ENCODE peak calls at places on chromosomes 13 and 19, in four cellular contexts. Z, I, X and H are unnamed samples.

GRCh38 chr19:887072-887471 is 5.9 kb downstream of the MED16 start:
- DNase-seq in Z (no peak), I (no peak), X (no peak), H (no peak)

GRCh38 chr13:94390881-94391280 is 88.6 kb downstream of the DCT start:
- DNase-seq in Z (no peak), I (no peak), X (no peak), H (no peak)

GRCh38 chr19:39362682-39363657 is 20.7 kb downstream of the SAMD4B start:
- DNase-seq in Z (no peak), I (no peak), X (no peak), H (no peak)

GRCh38 chr19:33397536-33398360 is 24.2 kb downstream of the CEBPG start:
- DNase-seq in Z (no peak), I (peak; percentile 34), X (no peak), H (no peak)

GRCh38 chr19:43731854-43732253 is 16.0 kb downstream of the IRGC start:
- DNase-seq in Z (no peak), I (no peak), X (no peak), H (no peak)

GRCh38 chr19:4375620-4376228 is 24.6 kb downstream of the SH3GL1 start:
- DNase-seq in Z (no peak), I (no peak), X (peak; percentile 88), H (no peak)

GRCh38 chr13:45142440-45143345 is 22.4 kb downstream of the GTF2F2 start:
- DNase-seq in Z (no peak), I (peak; percentile 55), X (no peak), H (no peak)

GRCh38 chr19:33773704-33774624 is 22.7 kb upstream of the KCTD15 start:
- DNase-seq in Z (no peak), I (no peak), X (no peak), H (no peak)

GRCh38 chr19:12840091-12841079 is 2.1 kb downstream of the MAST1 start:
- DNase-seq in Z (no peak), I (peak; percentile 99), X (peak; percentile 88), H (no peak)

GRCh38 chr19:34985249-34986022 is 14.7 kb upstream of the GRAMD1A start:
- DNase-seq in Z (no peak), I (peak; percentile 51), X (no peak), H (no peak)

GRCh38 chr19:7789447-7789846 is 26.4 kb downstream of the CLEC4M start:
- DNase-seq in Z (peak; percentile 39), I (no peak), X (peak; percentile 51), H (no peak)

GRCh38 chr19:40744554-40745401 is 5.5 kb downstream of the ACTMAP start:
- DNase-seq in Z (no peak), I (peak; percentile 33), X (peak; percentile 25), H (no peak)

GRCh38 chr13:100490692-100491091 is 97.9 kb downstream of the GGACT start:
- DNase-seq in Z (no peak), I (no peak), X (no peak), H (peak; percentile 74)

GRCh38 chr19:49110567-49110966 is 3.6 kb upstream of the LIN7B start:
- DNase-seq in Z (no peak), I (no peak), X (no peak), H (no peak)

GRCh38 chr13:26485786-26486185 is 71.7 kb upstream of the WASF3 start:
- DNase-seq in Z (no peak), I (no peak), X (no peak), H (no peak)

GRCh38 chr19:33090179-33090578 is 9.2 kb downstream of the GPATCH1 start:
- DNase-seq in Z (no peak), I (no peak), X (no peak), H (no peak)

GRCh38 chr19:3969435-3970312 is 1.2 kb downstream of the DAPK3 start:
- DNase-seq in Z (no peak), I (no peak), X (peak; percentile 34), H (no peak)